ENCODE peak calls at places on chromosomes 3 and 15, in five cellular contexts. F, Y, B, W and P are unnamed samples.

GRCh38 chr3:133851931-133852330 is 43.8 kb downstream of the RAB6B start:
- DNase-seq in F (no peak), Y (no peak), B (no peak), W (no peak), P (no peak)

GRCh38 chr15:101499863-101500713 is 10.6 kb upstream of the PCSK6 start:
- DNase-seq in F (peak; percentile 96), Y (no peak), B (no peak), W (no peak), P (no peak)

GRCh38 chr15:93331545-93332117 is 242.6 kb upstream of the RGMA start:
- DNase-seq in F (no peak), Y (no peak), B (no peak), W (peak; percentile 55), P (peak; percentile 42)

GRCh38 chr3:113495035-113495434 is 19.9 kb downstream of the SPICE1 start:
- DNase-seq in F (no peak), Y (peak; percentile 61), B (no peak), W (peak; percentile 34), P (peak; percentile 10)

GRCh38 chr3:65170357-65171090 is 482.7 kb upstream of the ADAMTS9 start:
- DNase-seq in F (peak; percentile 92), Y (peak; percentile 59), B (peak; percentile 83), W (peak; percentile 44), P (peak; percentile 77)

GRCh38 chr15:100880139-100880896 is 687 bp downstream of the ALDH1A3 start:
- DNase-seq in F (no peak), Y (no peak), B (no peak), W (peak; percentile 53), P (no peak)

GRCh38 chr3:68631810-68632545 is 300.4 kb downstream of the TAFA4 start:
- DNase-seq in F (no peak), Y (no peak), B (no peak), W (peak; percentile 46), P (no peak)

GRCh38 chr15:78691167-78691872 is 50.3 kb upstream of the CHRNB4 start:
- DNase-seq in F (no peak), Y (peak; percentile 18), B (no peak), W (no peak), P (peak; percentile 33)

GRCh38 chr15:37824717-37825382 is 109.6 kb upstream of the TMCO5A start:
- DNase-seq in F (no peak), Y (peak; percentile 15), B (no peak), W (no peak), P (peak; percentile 33)

GRCh38 chr3:38662544-38662943 is 13.1 kb upstream of the SCN5A start:
- DNase-seq in F (no peak), Y (peak; percentile 58), B (no peak), W (peak; percentile 77), P (peak; percentile 35)

GRCh38 chr3:42980209-42980608 is 1.1 kb downstream of the GASK1A start:
- DNase-seq in F (no peak), Y (no peak), B (no peak), W (peak; percentile 54), P (no peak)
- H3K4me3 ChIP-seq in F (peak overlapping the region; percentile 74), Y (no peak overlapping the region), B (peak overlapping the region; percentile 70), W (peak overlapping the region; percentile 61), P (no peak overlapping the region)

GRCh38 chr3:33833408-33834116 is 35.1 kb downstream of the PDCD6IP start:
- DNase-seq in F (no peak), Y (no peak), B (no peak), W (peak; percentile 24), P (no peak)
- H3K36me3 ChIP-seq in F (no peaks in the 10 kb centered on the region), Y (peaks cover 4% of the 10 kb centered on the region), B (peaks cover 39% of the 10 kb centered on the region), W (no peaks in the 10 kb centered on the region), P (no peaks in the 10 kb centered on the region)

GRCh38 chr3:46122046-46122445 is 86.1 kb downstream of the CCR1 start:
- DNase-seq in F (no peak), Y (no peak), B (no peak), W (no peak), P (no peak)
- TF ChIP-seq CTCF in F (no peak), Y (no peak), B (no peak), W (no peak), P (no peak)

GRCh38 chr3:45994661-45995369 is 809 bp downstream of the FYCO1 start:
- DNase-seq in F (peak; percentile 65), Y (no peak), B (no peak), W (peak; percentile 55), P (no peak)
- H3K4me3 ChIP-seq in F (peak overlapping the region; percentile 96), Y (peak overlapping the region; percentile 85), B (peak overlapping the region; percentile 90), W (peak overlapping the region; percentile 66), P (peak overlapping the region; percentile 76)

GRCh38 chr3:70984756-70985155 is 598.8 kb downstream of the FOXP1 start:
- DNase-seq in F (no peak), Y (no peak), B (no peak), W (no peak), P (no peak)
- H3K36me3 ChIP-seq in F (peaks cover 2% of the 10 kb centered on the region), Y (peaks cover 20% of the 10 kb centered on the region), B (peaks cover 21% of the 10 kb centered on the region), W (no peaks in the 10 kb centered on the region), P (no peaks in the 10 kb centered on the region)

GRCh38 chr15:61871926-61872522 is 188.2 kb downstream of the VPS13C start:
- DNase-seq in F (no peak), Y (peak; percentile 49), B (no peak), W (peak; percentile 15), P (no peak)
- TF ChIP-seq CTCF in F (peak; percentile 60), Y (no peak), B (peak; percentile 32), W (peak; percentile 76), P (peak; percentile 56)

GRCh38 chr15:23687143-23687470 is at the start of gene NDN:
- DNase-seq in F (peak; percentile 70), Y (peak; percentile 3), B (no peak), W (peak; percentile 86), P (peak; percentile 37)
- H3K4me3 ChIP-seq in F (peak within 1 kb of the TSS; percentile 63), Y (no peak within 1 kb of the TSS), B (peak within 1 kb of the TSS; percentile 53), W (peak within 1 kb of the TSS; percentile 64), P (peak within 1 kb of the TSS; percentile 33)